ENCODE peak calls at places on chromosomes 2 and 18, in five cellular contexts. B is BE2C; F is NCI-H774; S is A549; J is stimulated activated CD8-positive, alpha-beta memory T cell treated with anti-CD3 and anti-CD28 coated beads, Interleukin-7, amount 100 ng/mL, for 24 hours. H is an unnamed sample.

GRCh38 chr2:241063587-241063986 is 38.5 kb downstream of the MTERF4 start:
- DNase-seq in B (no peak), F (no peak), S (no peak), J (no peak), H (no peak)

GRCh38 chr2:54470241-54470938 is 14.3 kb downstream of the SPTBN1 start:
- DNase-seq in B (no peak), F (no peak), S (no peak), J (no peak), H (peak; percentile 70)

GRCh38 chr2:190950566-190950991 is 63.4 kb downstream of the STAT1 start:
- DNase-seq in B (no peak), F (no peak), S (no peak), J (no peak), H (no peak)

GRCh38 chr2:42835577-42836371 is 43.4 kb upstream of the HAAO start:
- DNase-seq in B (no peak), F (no peak), S (peak; percentile 66), J (no peak), H (peak; percentile 96)

GRCh38 chr18:41395695-41396094 is 559.3 kb upstream of the PIK3C3 start:
- DNase-seq in B (no peak), F (no peak), S (no peak), J (no peak), H (no peak)

GRCh38 chr2:105789745-105790466 is 45.2 kb downstream of the NCK2 start:
- DNase-seq in B (no peak), F (no peak), S (no peak), J (no peak), H (peak; percentile 84)

GRCh38 chr18:48609820-48610815 is 71.3 kb downstream of the CTIF start:
- DNase-seq in B (no peak), F (no peak), S (no peak), J (no peak), H (peak; percentile 77)

GRCh38 chr18:6994719-6995430 is 122.7 kb downstream of the LAMA1 start:
- DNase-seq in B (no peak), F (no peak), S (no peak), J (no peak), H (peak; percentile 32)

GRCh38 chr18:80147037-80147417 is 38.0 kb downstream of the ADNP2 start:
- DNase-seq in B (no peak), F (no peak), S (no peak), J (no peak), H (peak; percentile 43)

GRCh38 chr18:65468881-65469280 is 281.9 kb upstream of the CDH7 start:
- DNase-seq in B (no peak), F (no peak), S (no peak), J (no peak), H (no peak)

GRCh38 chr2:120346667-120347358 is 877 bp downstream of the INHBB start:
- DNase-seq in B (no peak), F (peak; percentile 18), S (no peak), J (no peak), H (peak; percentile 48)